ENCODE peak calls at places on chromosomes 12 and 14, in six cellular contexts. Y, R, J, X, M and K are unnamed samples.

GRCh38 chr12:75784591-75784990 is 247.0 kb downstream of the PHLDA1 start:
- DNase-seq in X (peak; percentile 91), Y (no peak), R (peak; percentile 61), M (no peak), J (no peak), K (no peak)

GRCh38 chr12:109802828-109803227 is 30.4 kb downstream of the TRPV4 start:
- DNase-seq in J (no peak), Y (no peak), R (no peak), X (no peak), M (no peak), K (no peak)

GRCh38 chr12:111101003-111101402 is 180.6 kb upstream of the MYL2 start:
- DNase-seq in J (no peak), M (no peak), Y (no peak), X (no peak), R (no peak), K (no peak)

GRCh38 chr14:90159688-90160087 is 96.7 kb upstream of the PSMC1 start:
- DNase-seq in J (no peak), R (no peak), Y (no peak), X (no peak), M (no peak), K (no peak)

GRCh38 chr14:80475074-80475473 is 263.8 kb upstream of the DIO2 start:
- DNase-seq in X (no peak), Y (peak; percentile 45), R (peak; percentile 59), M (peak; percentile 14), J (peak; percentile 52), K (peak; percentile 39)

GRCh38 chr12:116916714-116917114 is 6.0 kb downstream of the FBXW8 start:
- DNase-seq in R (peak; percentile 78), Y (peak; percentile 91), M (peak; percentile 58), J (peak; percentile 70), X (peak; percentile 22), K (peak; percentile 90)

GRCh38 chr14:100871234-100872186 is 32.0 kb downstream of the RTL1 start:
- DNase-seq in R (peak; percentile 72), Y (peak; percentile 69), M (no peak), J (peak; percentile 65), X (no peak), K (peak; percentile 54)

GRCh38 chr14:60514378-60515243 is 5.7 kb downstream of the SIX6 start:
- DNase-seq in R (peak; percentile 47), M (no peak), X (no peak), Y (no peak), J (no peak), K (no peak)

GRCh38 chr12:54373619-54374554 is 9.6 kb upstream of the GPR84 start:
- DNase-seq in Y (no peak), M (no peak), X (no peak), J (no peak), R (no peak), K (no peak)

GRCh38 chr12:57299514-57300016 is 48.6 kb upstream of the STAC3 start:
- DNase-seq in R (no peak), M (no peak), J (no peak), Y (peak; percentile 11), X (no peak), K (peak; percentile 56)

GRCh38 chr12:128078311-128078851 is 188.6 kb upstream of the TMEM132C start:
- DNase-seq in J (peak; percentile 31), X (no peak), Y (no peak), R (no peak), M (no peak), K (peak; percentile 3)

GRCh38 chr12:110582286-110583136 is 607 bp downstream of the PPTC7 start:
- DNase-seq in R (peak; percentile 73), J (peak; percentile 34), M (no peak), X (peak; percentile 63), Y (peak; percentile 36), K (peak; percentile 56)

GRCh38 chr12:108825205-108825950 is 32.0 kb downstream of the SSH1 start:
- DNase-seq in R (peak; percentile 58), X (no peak), Y (peak; percentile 78), M (no peak), J (peak; percentile 61), K (peak; percentile 71)

GRCh38 chr14:68355415-68355814 is 437.5 kb downstream of the ZFP36L1 start:
- DNase-seq in R (no peak), M (no peak), X (no peak), J (no peak), Y (no peak), K (no peak)

GRCh38 chr12:7935464-7935772 is 569 bp downstream of the SLC2A3 start:
- DNase-seq in M (no peak), Y (no peak), J (no peak), X (no peak), R (peak; percentile 24), K (no peak)

GRCh38 chr14:54337314-54337713 is 59.5 kb upstream of the CDKN3 start:
- DNase-seq in M (no peak), R (no peak), X (no peak), Y (no peak), J (no peak), K (no peak)

GRCh38 chr14:68736519-68736918 is 56.3 kb downstream of the ZFP36L1 start:
- DNase-seq in J (no peak), M (no peak), X (no peak), Y (no peak), R (peak; percentile 27), K (no peak)

GRCh38 chr12:12880537-12880936 is 10.8 kb upstream of the GPRC5A start:
- DNase-seq in J (no peak), X (no peak), R (no peak), Y (no peak), M (no peak), K (no peak)

GRCh38 chr14:80955434-80955939 is at the start of gene TSHR:
- DNase-seq in M (no peak), R (peak; percentile 12), Y (no peak), J (no peak), X (no peak), K (no peak)

GRCh38 chr12:67434653-67435375 is 165.7 kb downstream of the CAND1 start:
- DNase-seq in M (peak; percentile 94), R (peak; percentile 93), X (no peak), J (peak; percentile 98), Y (peak; percentile 98), K (peak; percentile 97)

GRCh38 chr12:54689034-54689372 is 40.8 kb upstream of the DCD start:
- DNase-seq in X (no peak), R (no peak), M (no peak), J (no peak), Y (no peak), K (no peak)

GRCh38 chr14:46574236-46574970 is 77.2 kb downstream of the RPL10L start:
- DNase-seq in R (no peak), M (no peak), X (no peak), Y (peak; percentile 1), J (no peak), K (peak; percentile 42)

DNA sequence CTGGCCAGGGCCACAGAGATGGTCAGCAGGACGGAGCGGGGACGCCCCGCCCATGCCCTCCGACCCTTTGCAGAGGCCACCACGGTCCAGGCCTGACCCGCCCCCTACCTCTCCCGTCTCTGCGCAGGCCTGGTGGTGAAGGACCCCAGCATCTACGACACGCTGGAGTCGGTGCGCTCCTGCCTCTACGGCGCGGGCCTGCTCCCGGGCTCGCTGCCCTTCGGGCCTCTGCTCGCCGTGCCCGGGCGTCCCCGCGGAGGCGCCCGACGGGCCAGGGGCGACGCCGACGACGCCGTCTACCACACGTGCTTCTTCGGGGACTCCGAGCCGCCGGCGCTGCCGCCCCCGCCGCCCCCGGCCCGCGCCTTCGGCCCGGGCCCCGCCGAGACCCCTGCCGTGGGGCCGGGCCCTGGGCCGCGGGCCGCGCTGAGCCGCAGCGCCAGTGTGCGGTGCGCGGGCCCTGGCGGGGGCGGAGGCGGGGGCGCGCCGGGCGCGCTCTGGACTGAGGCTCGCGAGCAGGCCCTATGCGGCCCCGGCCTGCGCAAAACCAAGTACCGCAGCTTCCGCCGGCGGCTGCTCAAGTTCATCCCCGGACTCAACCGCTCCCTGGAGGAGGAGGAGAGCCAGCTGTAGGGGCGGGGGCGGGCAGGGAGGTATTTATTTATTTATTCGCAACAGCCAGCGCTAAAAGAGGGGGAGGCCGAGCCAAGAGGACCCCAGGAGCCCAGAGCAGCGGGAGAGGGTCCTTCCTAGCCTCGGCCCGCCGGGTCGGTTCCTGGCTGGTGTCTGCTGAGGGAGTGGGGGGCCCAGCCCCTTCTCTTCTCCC is 8.0 kb downstream of the TAMALIN start:
- DNase-seq in M (no peak), J (no peak), X (no peak), R (no peak), Y (no peak), K (peak; percentile 57)
- H3K4me3 ChIP-seq in M (no peak overlapping the region), J (no peak overlapping the region), X (no peak overlapping the region), R (no peak overlapping the region), Y (no peak overlapping the region), K (no peak overlapping the region)

GRCh38 chr14:59311723-59312122 is 123.3 kb downstream of the DAAM1 start:
- DNase-seq in J (no peak), X (no peak), M (no peak), R (no peak), Y (no peak), K (no peak)

GRCh38 chr14:59317346-59317745 is 128.9 kb downstream of the DAAM1 start:
- DNase-seq in R (no peak), X (no peak), J (no peak), Y (no peak), M (no peak), K (no peak)

GRCh38 chr14:59314953-59315599 is 126.6 kb downstream of the DAAM1 start:
- DNase-seq in Y (no peak), R (no peak), M (no peak), J (no peak), X (no peak), K (no peak)

GRCh38 chr14:59313063-59314018 is 124.9 kb downstream of the DAAM1 start:
- DNase-seq in Y (no peak), J (no peak), R (no peak), M (no peak), X (no peak), K (no peak)

DNA sequence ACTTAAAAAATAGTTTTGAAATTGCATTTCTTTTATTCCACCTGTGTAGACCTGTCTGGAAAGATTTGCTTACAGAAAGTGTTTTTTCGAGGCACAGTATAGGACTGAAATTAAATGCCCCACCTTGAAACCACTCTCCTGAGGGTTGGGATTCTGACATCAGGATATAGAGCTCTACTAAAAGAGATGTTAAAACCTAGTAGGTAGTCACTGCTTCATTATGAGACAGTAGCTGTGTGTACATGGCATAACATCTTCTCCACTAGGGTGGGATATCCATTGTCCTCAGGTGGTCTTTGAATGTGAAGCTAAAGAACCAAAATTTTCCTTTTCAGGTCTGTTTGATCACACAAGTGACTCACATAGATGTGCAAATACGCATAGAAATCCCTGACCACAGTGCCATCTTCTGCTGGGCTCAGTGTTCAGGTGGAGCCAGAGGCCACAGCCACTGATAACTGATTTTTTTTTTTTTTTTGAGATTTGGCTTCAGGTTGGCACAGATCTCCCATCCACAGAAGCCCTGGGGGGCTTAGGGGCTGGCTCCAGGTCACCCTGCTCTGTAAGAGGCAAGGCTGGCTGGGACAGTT is 125.6 kb downstream of the DAAM1 start:
- DNase-seq in M (no peak), Y (no peak), X (no peak), J (no peak), R (no peak), K (no peak)
- TF ChIP-seq CTCF in M (no peak), Y (no peak), X (no peak), J (no peak), R (no peak), K (no peak)

GRCh38 chr12:124544983-124545382 is 22.4 kb downstream of the NCOR2 start:
- DNase-seq in M (no peak), Y (no peak), J (no peak), R (no peak), X (no peak), K (no peak)
- H3K4me3 ChIP-seq in M (no peak overlapping the region), Y (no peak overlapping the region), J (no peak overlapping the region), R (no peak overlapping the region), X (no peak overlapping the region), K (no peak overlapping the region)

DNA sequence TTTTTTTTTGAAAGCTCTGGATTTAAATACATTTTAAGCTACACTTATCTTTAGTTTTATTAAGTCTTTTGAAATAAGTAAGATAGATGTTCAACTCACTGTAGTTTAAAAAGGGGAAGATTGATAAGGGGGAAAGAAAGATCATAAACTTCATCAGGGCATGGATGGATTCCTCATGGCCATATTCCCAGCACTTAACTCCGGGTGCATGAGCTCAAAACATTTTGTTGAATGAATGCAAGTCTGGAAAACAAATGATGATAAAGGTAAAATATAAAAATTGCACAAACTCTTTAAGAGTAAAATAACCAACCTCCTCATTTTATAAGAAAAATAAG is 4.3 kb upstream of the IGF1 start:
- DNase-seq in J (no peak), M (no peak), Y (no peak), R (no peak), X (no peak), K (no peak)
- TF ChIP-seq CTCF in J (no peak), M (no peak), Y (no peak), R (no peak), X (no peak), K (no peak)